ENCODE peak calls at places on chromosome 17, in four cellular contexts. O, S, N and I are unnamed samples.

GRCh38 chr17:78366109-78366848 is 6.4 kb upstream of the SOCS3 start:
- DNase-seq in O (no peak), S (no peak), N (no peak), I (no peak)

GRCh38 chr17:68694791-68695485 is 93.8 kb upstream of the FAM20A start:
- DNase-seq in O (no peak), S (no peak), N (no peak), I (no peak)

GRCh38 chr17:3575506-3575905 is 17.9 kb upstream of the TRPV3 start:
- DNase-seq in O (peak; percentile 76), S (no peak), N (no peak), I (no peak)

GRCh38 chr17:9308069-9308468 is 267.6 kb downstream of the STX8 start:
- DNase-seq in O (no peak), S (no peak), N (no peak), I (no peak)

GRCh38 chr17:15463363-15463762 is 4.1 kb downstream of the CDRT4 start:
- DNase-seq in O (peak; percentile 92), S (no peak), N (peak; percentile 54), I (no peak)

GRCh38 chr17:55774834-55775233 is 24.0 kb downstream of the PCTP start:
- DNase-seq in O (no peak), S (no peak), N (no peak), I (no peak)

GRCh38 chr17:31490991-31491793 is 99.7 kb downstream of the RAB11FIP4 start:
- DNase-seq in O (no peak), S (no peak), N (no peak), I (peak; percentile 71)

GRCh38 chr17:72884066-72884465 is 208.4 kb downstream of the SLC39A11 start:
- DNase-seq in O (no peak), S (no peak), N (no peak), I (no peak)

GRCh38 chr17:21029515-21029914 is 13.3 kb downstream of the USP22 start:
- DNase-seq in O (no peak), S (no peak), N (no peak), I (no peak)

GRCh38 chr17:33509331-33509730 is 216.2 kb upstream of the ASIC2 start:
- DNase-seq in O (no peak), S (no peak), N (no peak), I (no peak)

GRCh38 chr17:33506889-33507650 is 214.0 kb upstream of the ASIC2 start:
- DNase-seq in O (no peak), S (peak; percentile 49), N (no peak), I (no peak)

GRCh38 chr17:33511670-33512069 is 218.6 kb upstream of the ASIC2 start:
- DNase-seq in O (no peak), S (no peak), N (no peak), I (no peak)

GRCh38 chr17:33504571-33504970 is 211.5 kb upstream of the ASIC2 start:
- DNase-seq in O (no peak), S (no peak), N (no peak), I (no peak)

GRCh38 chr17:33508215-33508614 is 215.1 kb upstream of the ASIC2 start:
- DNase-seq in O (no peak), S (peak; percentile 90), N (no peak), I (no peak)
- TF ChIP-seq FOS in O (no peak), S (no peak), N (no peak), I (no peak)

DNA sequence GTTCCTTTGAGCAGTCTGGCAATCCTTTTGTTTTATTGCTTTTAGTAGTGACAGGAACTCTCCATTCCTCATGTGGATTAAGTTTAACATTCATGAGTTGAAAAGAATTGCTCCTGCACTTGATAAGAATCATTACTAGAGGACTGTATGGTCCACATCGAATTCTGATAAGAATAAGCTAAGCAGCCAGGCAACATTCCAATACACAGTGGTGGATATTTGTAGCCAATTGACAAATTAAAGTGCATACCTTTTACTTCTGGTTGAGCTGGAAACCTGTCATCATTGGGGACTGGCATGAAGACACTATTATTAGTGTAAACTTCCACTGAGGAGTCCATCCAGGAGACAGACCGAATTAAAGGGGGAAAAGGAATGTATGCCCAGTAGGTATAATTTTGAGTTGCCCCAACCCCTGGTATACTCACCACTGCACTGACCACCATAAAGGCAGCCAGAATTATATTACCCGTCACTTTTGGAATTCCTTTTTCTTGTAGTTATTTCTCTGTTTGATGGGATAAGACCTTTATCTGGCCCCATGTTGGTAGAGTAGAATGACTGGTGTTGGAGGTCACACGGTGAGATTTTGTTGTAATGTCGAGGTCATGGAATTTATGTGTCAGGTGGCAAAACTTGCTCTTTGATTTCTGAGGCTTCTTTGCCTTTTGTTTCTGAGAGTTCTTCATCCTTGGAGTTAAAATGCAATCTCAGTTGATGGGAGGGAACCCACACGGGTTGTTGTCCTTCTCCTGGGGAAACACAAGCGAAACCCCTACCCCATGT is 72.1 kb upstream of the ARL4D start:
- DNase-seq in O (no peak), S (no peak), N (no peak), I (no peak)
- TF ChIP-seq FOS in O (no peak), S (no peak), N (no peak), I (no peak)

GRCh38 chr17:76701471-76701967 is 9.2 kb downstream of the MXRA7 start:
- DNase-seq in O (no peak), S (no peak), N (no peak), I (no peak)
- TF ChIP-seq FOS in O (no peak), S (no peak), N (no peak), I (no peak)

GRCh38 chr17:60229189-60229802 is 79.5 kb downstream of the CA4 start:
- DNase-seq in O (peak; percentile 63), S (no peak), N (peak; percentile 12), I (no peak)
- TF ChIP-seq FOS in O (peak; percentile 9), S (no peak), N (no peak), I (no peak)

GRCh38 chr17:27596106-27596505 is 34.9 kb upstream of the LGALS9 start:
- DNase-seq in O (peak; percentile 26), S (no peak), N (no peak), I (no peak)
- TF ChIP-seq FOS in O (no peak), S (no peak), N (no peak), I (no peak)

DNA sequence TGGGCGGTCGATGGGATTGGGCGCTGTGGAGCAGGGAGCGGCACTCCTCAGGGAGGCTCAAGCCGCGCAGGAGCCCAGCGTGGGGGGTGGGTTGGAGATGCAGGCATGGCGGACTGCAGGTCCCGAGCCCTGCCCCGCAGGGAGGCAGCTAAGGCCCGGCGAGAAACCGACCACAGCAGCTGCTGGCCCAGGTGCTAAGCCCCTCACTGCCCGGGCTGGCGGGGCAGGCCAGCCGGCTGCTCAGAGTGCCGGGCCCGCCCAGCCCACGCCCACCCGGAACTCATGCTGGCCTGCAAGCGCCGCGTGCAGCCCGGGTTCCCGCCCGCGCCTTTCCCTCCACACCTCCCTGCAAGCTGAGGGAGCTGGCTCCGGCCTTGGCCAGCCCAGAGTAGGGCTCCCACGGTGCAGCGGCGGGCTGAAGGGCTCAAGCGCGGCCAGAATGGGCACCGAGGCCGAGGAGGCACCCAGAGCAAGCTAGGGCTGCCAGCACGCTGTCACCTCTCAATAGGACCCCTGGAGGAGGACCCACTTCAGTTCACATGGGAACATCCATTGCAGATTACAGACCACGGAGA is 20.5 kb upstream of the METTL16 start:
- DNase-seq in O (no peak), S (no peak), N (no peak), I (no peak)
- TF ChIP-seq FOS in O (no peak), S (no peak), N (no peak), I (no peak)

GRCh38 chr17:70987867-70988340 is 818.6 kb downstream of the KCNJ2 start:
- DNase-seq in O (no peak), S (no peak), N (no peak), I (peak; percentile 4)
- TF ChIP-seq FOS in O (no peak), S (no peak), N (no peak), I (no peak)

DNA sequence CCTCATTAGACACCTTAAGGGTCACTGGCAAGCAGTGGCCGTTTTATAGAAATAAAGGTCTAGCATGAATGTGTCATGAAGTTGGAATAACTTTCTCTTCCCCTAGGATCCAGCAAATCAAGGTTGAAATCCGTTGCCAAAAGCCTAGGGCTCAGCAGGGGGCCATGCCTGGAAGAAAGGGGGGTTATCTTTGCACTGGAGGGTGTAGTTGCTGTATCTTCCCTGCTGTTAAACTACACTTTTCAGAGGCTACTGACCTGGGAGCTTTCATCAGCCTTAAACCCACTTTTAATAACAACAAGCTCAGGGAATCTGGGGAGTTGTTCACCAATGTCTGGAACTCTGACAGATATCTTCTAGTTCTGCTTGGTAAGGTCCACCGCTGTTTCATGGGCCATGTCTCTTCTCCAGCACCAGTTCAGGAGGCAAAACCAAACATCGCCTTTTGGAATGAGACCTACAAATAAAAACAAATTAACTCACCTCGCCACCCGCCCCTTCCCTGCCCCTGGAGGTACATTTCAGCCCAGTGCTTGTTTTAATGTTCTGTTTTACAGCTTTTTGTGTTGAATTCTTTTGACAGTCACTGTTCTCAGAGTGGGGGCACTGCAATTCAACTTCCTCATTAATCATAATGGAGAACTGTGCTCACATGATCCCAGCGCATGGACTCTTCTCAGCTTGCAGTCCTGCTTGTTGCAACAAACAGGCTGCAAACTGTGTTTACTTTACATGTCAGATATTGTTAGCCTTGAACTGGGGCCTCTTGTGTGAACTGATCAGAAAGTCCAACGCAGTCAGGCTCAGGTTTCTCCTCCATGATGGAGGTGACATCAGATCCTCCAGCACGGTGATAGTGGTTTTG is 508.7 kb downstream of the KCNJ2 start:
- DNase-seq in O (no peak), S (no peak), N (no peak), I (no peak)
- TF ChIP-seq FOS in O (no peak), S (no peak), N (no peak), I (no peak)

DNA sequence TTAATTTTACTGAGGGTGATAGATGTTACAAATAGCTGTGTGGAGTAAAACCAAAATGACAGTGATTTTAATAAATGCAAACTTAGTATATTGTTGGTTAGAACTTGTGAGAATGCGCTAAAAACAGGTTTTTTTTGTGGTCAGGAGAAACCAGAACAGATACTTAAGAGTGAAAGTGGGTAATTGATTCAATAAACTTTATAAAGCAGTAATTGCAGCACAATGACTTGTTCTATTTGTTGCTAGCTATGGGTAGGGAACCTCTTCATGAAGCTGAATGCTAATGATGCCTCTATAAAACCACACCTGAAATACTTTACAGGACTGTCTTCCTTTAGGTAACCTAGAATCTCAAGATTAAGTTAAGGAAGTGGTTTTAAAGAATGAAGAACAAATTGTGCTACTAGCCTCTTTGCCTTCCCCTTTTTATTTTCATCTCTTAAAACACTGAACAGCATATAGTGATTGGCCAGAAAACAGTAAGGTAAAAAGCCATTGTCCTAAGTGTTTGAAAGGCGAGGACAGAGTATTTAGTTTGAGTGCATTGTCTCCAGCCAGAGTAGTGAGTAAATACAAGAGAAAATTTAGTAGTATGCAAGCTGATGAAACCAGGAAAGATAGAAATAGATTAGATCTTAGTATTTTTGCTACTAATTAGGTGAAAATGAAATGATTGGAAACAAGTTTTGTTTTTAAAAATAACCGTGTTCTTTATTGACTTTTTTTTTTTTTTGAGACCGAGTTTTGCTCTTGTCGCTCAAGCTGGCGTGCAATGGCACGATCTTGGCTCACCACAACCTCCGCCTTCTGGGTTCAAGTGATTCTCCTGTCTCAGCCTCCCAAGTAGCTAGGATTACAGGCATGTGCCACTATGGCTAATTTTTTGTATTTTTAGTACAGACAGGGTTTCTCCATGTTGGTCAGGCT is 6.0 kb downstream of the GGNBP2 start:
- DNase-seq in O (no peak), S (no peak), N (no peak), I (peak; percentile 61)
- TF ChIP-seq FOS in O (no peak), S (no peak), N (no peak), I (no peak)

GRCh38 chr17:66691644-66692500 is 143.0 kb upstream of the CACNG5 start:
- DNase-seq in O (peak; percentile 64), S (no peak), N (peak; percentile 96), I (no peak)
- TF ChIP-seq FOS in O (no peak), S (no peak), N (peak; percentile 70), I (no peak)